ENCODE peak calls at places on chromosomes 1 and 21, in ten cellular contexts. R is Caco-2, K is epithelial cell of esophagus, X is nephron progenitor cell, E is neural progenitor cell, V is bronchial epithelial cell, N is progenitor cell of endocrine pancreas, A is putamen, Q is stomach, W is T-cell. D is an unnamed sample.

GRCh38 chr1:169588112-169588511 is 1.8 kb upstream of the F5 start:
- DNase-seq in X (no peak), A (no peak), N (no peak), R (no peak), V (no peak), Q (no peak), K (no peak), E (no peak), W (no peak), D (no peak)

GRCh38 chr1:227155004-227155403 is 163.3 kb downstream of the CDC42BPA start:
- DNase-seq in R (no peak), V (no peak), N (no peak), K (no peak), X (no peak), E (no peak), Q (no peak), A (no peak), W (no peak), D (no peak)

GRCh38 chr21:46518983-46519583 is 60.4 kb downstream of the DIP2A start:
- DNase-seq in X (no peak), R (no peak), W (no peak), E (no peak), Q (no peak), V (no peak), N (no peak), K (no peak), A (no peak), D (no peak)

GRCh38 chr1:4106731-4107130 is 206.7 kb upstream of the C1orf174 start:
- DNase-seq in R (no peak), V (no peak), W (no peak), E (no peak), K (no peak), X (no peak), N (no peak), Q (no peak), A (no peak), D (no peak)

GRCh38 chr1:160193091-160193819 is 2.9 kb downstream of the CASQ1 start:
- DNase-seq in X (peak; percentile 94), N (peak; percentile 91), Q (peak; percentile 89), R (peak; percentile 83), E (peak; percentile 93), V (peak; percentile 74), W (peak; percentile 41), A (peak; percentile 72), K (peak; percentile 80), D (peak; percentile 93)

GRCh38 chr1:156571261-156571958 is 955 bp downstream of the IQGAP3 start:
- DNase-seq in V (peak; percentile 93), R (no peak), W (no peak), A (no peak), X (no peak), E (no peak), K (peak; percentile 89), N (no peak), Q (no peak), D (no peak)

GRCh38 chr21:41979751-41980369 is 26.0 kb upstream of the C2CD2 start:
- DNase-seq in K (no peak), Q (no peak), X (no peak), W (no peak), A (no peak), E (no peak), N (no peak), R (no peak), V (no peak), D (no peak)

GRCh38 chr1:9440763-9441194 is 98.5 kb upstream of the SLC25A33 start:
- DNase-seq in N (no peak), A (no peak), K (no peak), W (no peak), X (no peak), Q (no peak), V (no peak), E (no peak), R (no peak), D (no peak)

GRCh38 chr1:91754348-91754747 is 131.6 kb downstream of the TGFBR3 start:
- DNase-seq in A (peak; percentile 75), N (no peak), E (no peak), X (no peak), V (peak; percentile 70), W (no peak), Q (no peak), R (no peak), K (peak; percentile 62), D (no peak)

GRCh38 chr1:33367488-33368405 is 46.8 kb upstream of the A3GALT2 start:
- DNase-seq in R (peak; percentile 75), W (peak; percentile 72), K (peak; percentile 81), N (peak; percentile 84), Q (peak; percentile 92), A (peak; percentile 83), V (peak; percentile 58), X (peak; percentile 91), E (peak; percentile 93), D (peak; percentile 84)

GRCh38 chr21:41449613-41450012 is 23.6 kb downstream of the MX1 start:
- DNase-seq in A (no peak), X (no peak), E (no peak), V (no peak), W (no peak), Q (peak; percentile 0), N (no peak), K (no peak), R (no peak), D (no peak)